ENCODE peak calls at places on chromosomes 7 and 10, in six cellular contexts. B is left ventricle myocardium inferior, H is neural crest cell, C is IMR-90, A is hepatocyte, I is GM10248. E is an unnamed sample.

GRCh38 chr10:82256275-82256674 is 381.3 kb downstream of the NRG3 start:
- DNase-seq in C (no peak), H (no peak), I (no peak), A (no peak), B (no peak), E (no peak)

GRCh38 chr7:108239501-108240225 is 109.5 kb upstream of the LAMB4 start:
- DNase-seq in B (no peak), A (no peak), C (no peak), H (no peak), I (no peak), E (no peak)

GRCh38 chr10:71575446-71575845 is 144.1 kb downstream of the C10orf105 start:
- DNase-seq in C (no peak), A (no peak), H (no peak), I (no peak), B (peak; percentile 61), E (no peak)

GRCh38 chr10:126521354-126521753 is 133.1 kb upstream of the ADAM12 start:
- DNase-seq in B (no peak), C (no peak), I (no peak), H (no peak), A (no peak), E (no peak)

GRCh38 chr7:81993186-81993585 is 223.3 kb upstream of the HGF start:
- DNase-seq in B (no peak), H (no peak), C (no peak), I (no peak), A (no peak), E (no peak)

GRCh38 chr10:132698211-132698751 is 87.7 kb downstream of the NKX6-2 start:
- DNase-seq in H (no peak), B (peak; percentile 7), A (no peak), I (no peak), C (no peak), E (no peak)

GRCh38 chr7:5630670-5631069 is 150.8 kb downstream of the RNF216 start:
- DNase-seq in B (no peak), I (no peak), H (no peak), C (no peak), A (no peak), E (no peak)

GRCh38 chr10:117165557-117166419 is 27.7 kb upstream of the VAX1 start:
- DNase-seq in I (peak; percentile 38), A (peak; percentile 78), C (peak; percentile 33), H (peak; percentile 73), B (no peak), E (no peak)

GRCh38 chr10:70146489-70147488 is at the start of gene TYSND1:
- DNase-seq in C (peak; percentile 98), B (peak; percentile 96), H (peak; percentile 97), A (peak; percentile 99), I (peak; percentile 97), E (peak; percentile 98)

GRCh38 chr10:136465-136762 is 1.2 kb downstream of the ZMYND11 start:
- DNase-seq in H (no peak), I (no peak), C (no peak), B (no peak), A (no peak), E (no peak)

GRCh38 chr10:135601-136464 is 578 bp downstream of the ZMYND11 start:
- DNase-seq in A (peak; percentile 78), H (peak; percentile 38), I (peak; percentile 50), C (peak; percentile 43), B (peak; percentile 65), E (no peak)

GRCh38 chr10:137606-138005 is 2.4 kb downstream of the ZMYND11 start:
- DNase-seq in H (no peak), C (peak; percentile 74), A (no peak), I (no peak), B (no peak), E (no peak)

GRCh38 chr10:134743-135600 is at the start of gene ZMYND11:
- DNase-seq in H (peak; percentile 50), A (peak; percentile 86), C (peak; percentile 42), I (peak; percentile 84), B (peak; percentile 76), E (peak; percentile 53)

GRCh38 chr10:137031-137430 is 1.8 kb downstream of the ZMYND11 start:
- DNase-seq in B (no peak), A (peak; percentile 23), H (no peak), I (peak; percentile 37), C (peak; percentile 7), E (no peak)
- TF ChIP-seq CTCF in B (peak; percentile 40), A (peak; percentile 27), H (peak; percentile 56), I (peak; percentile 5), C (peak; percentile 37), E (no peak)

DNA sequence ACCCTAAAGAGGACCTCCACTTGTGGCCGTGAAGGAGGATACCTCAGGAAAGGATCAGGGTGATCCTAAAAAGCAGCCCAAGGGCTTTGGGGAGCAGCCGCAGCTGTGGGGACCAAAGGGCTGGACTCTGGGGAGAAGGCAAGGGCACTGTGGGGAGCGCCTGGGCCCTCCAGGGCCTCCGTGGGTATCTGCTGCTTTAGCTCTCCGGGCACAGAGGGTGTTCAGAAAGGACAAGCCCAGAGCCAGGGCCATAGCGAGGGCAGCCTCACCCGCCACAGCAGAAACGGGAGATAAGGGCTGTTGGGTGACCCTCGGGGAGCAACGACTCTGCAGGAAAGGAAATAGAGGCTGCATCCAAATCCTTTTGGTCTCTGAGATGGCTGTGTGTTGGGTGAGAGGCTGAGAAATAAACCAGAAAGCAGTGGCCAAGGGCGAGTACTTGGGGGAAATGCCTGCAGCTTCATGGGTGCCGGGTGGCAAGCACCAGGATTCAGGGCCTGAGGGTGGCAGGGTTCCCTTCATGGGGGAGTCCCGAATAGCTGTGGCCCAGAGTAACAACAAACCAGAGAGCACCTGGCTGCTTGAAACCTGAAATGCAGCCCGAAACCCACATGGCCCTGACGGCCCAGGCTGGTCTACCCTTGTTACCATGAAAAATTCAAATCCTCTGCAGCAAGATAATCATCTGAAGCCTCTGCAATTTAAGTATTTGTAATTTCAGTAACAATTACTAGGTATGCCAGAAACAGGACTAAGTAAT is 95.2 kb downstream of the VIPR2 start:
- DNase-seq in A (no peak), H (no peak), I (no peak), C (no peak), B (no peak), E (no peak)
- TF ChIP-seq CTCF in A (no peak), H (no peak), I (no peak), C (no peak), B (no peak), E (no peak)

GRCh38 chr10:124417846-124418725 is 637 bp downstream of the OAT start:
- DNase-seq in H (peak; percentile 45), A (peak; percentile 77), C (peak; percentile 44), I (peak; percentile 27), B (peak; percentile 55), E (no peak)
- TF ChIP-seq CTCF in H (no peak), A (peak; percentile 6), C (no peak), I (peak; percentile 4), B (no peak), E (no peak)

DNA sequence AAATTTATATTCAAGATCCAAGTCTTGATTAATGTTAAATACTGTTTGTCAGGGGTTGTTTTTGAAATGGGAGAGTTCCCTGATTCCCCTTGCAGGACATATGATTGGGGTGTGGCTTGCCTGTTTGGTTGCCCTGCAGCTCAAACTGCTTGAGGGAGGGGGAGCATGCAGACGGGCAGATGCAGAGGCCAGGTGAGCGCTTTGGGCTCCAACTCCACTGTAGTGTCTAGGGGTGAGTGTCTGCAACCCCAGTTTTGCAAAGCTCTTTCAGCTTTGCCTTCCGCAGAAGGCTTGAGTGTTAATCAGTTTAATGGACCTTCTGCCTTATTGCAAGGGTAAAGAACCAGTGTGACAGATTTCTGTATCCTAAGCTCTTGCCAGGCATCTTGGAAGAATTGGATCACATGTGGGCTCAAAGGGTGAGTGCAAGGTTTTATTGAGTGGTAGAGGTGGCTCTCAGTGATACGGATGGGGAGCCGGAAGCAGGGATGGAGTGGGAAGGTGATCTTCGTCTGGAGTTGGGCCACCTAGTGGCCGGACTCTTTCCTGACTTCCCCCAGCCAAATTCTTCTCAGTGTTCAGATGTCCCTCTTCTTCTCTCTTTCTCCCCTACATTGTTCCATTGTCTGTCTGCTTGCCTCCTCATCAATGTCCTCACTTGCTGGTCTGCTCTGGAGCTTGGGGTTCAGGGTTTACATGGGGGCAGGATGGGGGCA is 479.7 kb downstream of the ATRNL1 start:
- DNase-seq in C (no peak), B (no peak), I (peak; percentile 8), H (no peak), A (peak; percentile 7), E (no peak)
- TF ChIP-seq CTCF in C (no peak), B (no peak), I (peak; percentile 24), H (peak; percentile 51), A (no peak), E (no peak)

GRCh38 chr10:27724287-27724686 is 21.3 kb downstream of the MKX start:
- DNase-seq in C (no peak), B (no peak), H (no peak), I (no peak), A (no peak), E (no peak)
- TF ChIP-seq CTCF in C (peak; percentile 34), B (no peak), H (peak; percentile 48), I (no peak), A (peak; percentile 8), E (peak; percentile 18)

DNA sequence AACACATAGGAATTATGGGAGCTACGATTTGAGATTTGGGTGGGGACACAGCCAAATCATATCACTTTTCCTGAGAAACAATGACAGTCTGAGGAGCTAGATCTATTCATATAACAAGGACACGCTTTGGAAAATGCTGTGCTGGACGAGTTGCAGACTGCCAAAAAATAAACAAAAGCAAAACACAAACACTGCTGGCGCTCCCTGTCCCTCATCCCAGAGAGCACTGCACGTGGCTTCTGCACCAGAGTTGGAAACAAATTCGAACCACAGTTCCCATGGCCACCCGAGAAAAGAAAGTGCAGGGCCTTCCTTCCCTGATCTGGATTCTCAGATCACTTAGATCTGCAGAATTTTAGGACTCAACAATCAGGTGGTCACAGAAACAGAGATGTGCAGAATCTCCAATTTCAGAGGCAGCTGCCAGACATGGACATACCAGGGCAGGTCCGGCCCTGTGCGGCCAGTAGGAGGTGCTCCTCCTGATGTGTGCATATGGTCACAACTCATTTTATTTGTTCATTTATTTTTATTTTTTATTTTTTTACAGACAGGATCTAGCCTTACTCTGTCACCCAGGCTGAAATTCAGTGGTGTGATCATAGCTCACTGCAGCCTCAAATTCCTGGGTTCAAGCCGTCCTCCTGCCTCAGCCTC is 35.1 kb upstream of the ECHDC3 start:
- DNase-seq in H (no peak), A (no peak), C (no peak), I (no peak), B (no peak), E (no peak)
- TF ChIP-seq CTCF in H (no peak), A (no peak), C (no peak), I (no peak), B (no peak), E (no peak)

DNA sequence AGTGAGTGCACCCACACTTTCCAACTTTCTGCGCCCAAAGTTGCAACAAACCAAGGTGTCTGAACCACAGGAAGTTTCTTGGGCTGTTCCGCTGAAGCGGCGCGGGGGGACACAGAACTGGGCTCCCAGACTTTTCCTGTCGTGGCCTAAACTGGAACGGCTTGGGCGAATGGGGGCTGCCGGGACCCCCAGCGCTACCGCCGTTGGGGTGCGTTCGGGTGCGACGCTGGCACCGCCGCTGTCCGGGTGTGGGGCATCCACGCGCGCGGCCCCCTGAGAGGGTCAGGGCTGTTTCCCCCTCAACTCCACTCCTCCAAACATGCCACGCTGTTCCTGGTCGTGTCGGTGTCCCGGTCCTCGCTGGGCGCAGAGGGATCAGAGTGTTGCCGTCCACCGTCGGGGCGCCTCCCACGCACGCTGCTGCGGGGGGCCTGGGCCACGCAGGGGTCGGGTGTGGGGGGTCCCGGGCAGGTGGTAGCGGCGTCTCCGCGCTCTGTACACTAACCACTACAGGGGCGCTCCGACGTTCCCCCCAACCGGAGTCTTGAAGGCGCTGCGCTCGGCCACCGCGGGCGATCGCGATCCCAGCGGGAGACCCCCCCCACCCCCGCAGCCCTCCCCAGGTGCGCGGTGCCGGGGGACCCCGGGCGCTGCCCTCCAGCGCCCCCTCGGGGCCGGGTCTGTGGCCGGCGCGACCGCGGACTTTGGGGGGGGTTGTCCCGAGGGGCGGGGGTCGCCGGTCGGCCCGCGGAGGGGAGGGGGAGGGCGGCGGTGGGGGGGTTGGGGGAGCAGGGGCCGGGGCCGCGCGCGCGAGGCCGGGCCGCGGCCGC is 2.2 kb upstream of the CUX1 start:
- DNase-seq in H (peak; percentile 49), I (peak; percentile 79), B (peak; percentile 29), C (peak; percentile 21), A (peak; percentile 86), E (no peak)
- TF ChIP-seq CTCF in H (peak; percentile 65), I (peak; percentile 63), B (peak; percentile 62), C (peak; percentile 45), A (peak; percentile 44), E (peak; percentile 23)